ENCODE peak calls at places on chromosomes 4 and X, in seven cellular contexts. L, G, I, U, R, M and O are unnamed samples. For H3K36me3, the result is how much of the 10 kb centered on the place peaks cover.

GRCh38 chr4:94251094-94251493 is 43.4 kb downstream of the SMARCAD1 start:
- DNase-seq in L (no peak), G (no peak), I (no peak), U (no peak), R (no peak), M (no peak), O (no peak)

GRCh38 chr4:31104596-31104995 is 384.4 kb downstream of the PCDH7 start:
- DNase-seq in L (no peak), G (no peak), I (no peak), U (no peak), R (no peak), M (no peak), O (no peak)

GRCh38 chrX:572490-573124 is 58.0 kb upstream of the SHOX start:
- DNase-seq in L (no peak), G (no peak), I (no peak), U (no peak), R (no peak), M (no peak), O (no peak)

GRCh38 chr4:20432098-20432497 is 180.4 kb downstream of the SLIT2 start:
- DNase-seq in L (no peak), G (no peak), I (no peak), U (no peak), R (no peak), M (no peak), O (no peak)

GRCh38 chrX:64850371-64851082 is 125.7 kb downstream of the ZC4H2 start:
- DNase-seq in L (no peak), G (no peak), I (no peak), U (no peak), R (no peak), M (no peak), O (no peak)

GRCh38 chr4:182144621-182145359 is 98.4 kb upstream of the TENM3 start:
- DNase-seq in L (peak), G (no peak), I (no peak), U (no peak), R (no peak), M (no peak), O (peak)

GRCh38 chr4:73193659-73194058 is 64.9 kb downstream of the ANKRD17 start:
- DNase-seq in L (no peak), G (no peak), I (no peak), U (no peak), R (no peak), M (no peak), O (no peak)

GRCh38 chrX:700936-701335 is 70.3 kb downstream of the SHOX start:
- DNase-seq in L (no peak), G (no peak), I (no peak), U (no peak), R (no peak), M (no peak), O (no peak)

GRCh38 chr4:151287409-151287808 is 10.4 kb downstream of the PRSS48 start:
- DNase-seq in L (no peak), G (no peak), I (peak), U (no peak), R (no peak), M (no peak), O (no peak)

GRCh38 chrX:43956034-43956433 is 17.2 kb downstream of the NDP start:
- DNase-seq in L (no peak), G (no peak), I (peak), U (no peak), R (no peak), M (no peak), O (no peak)

GRCh38 chrX:107673933-107674479 is 45.7 kb downstream of the PRPS1 start:
- DNase-seq in L (peak), G (no peak), I (no peak), U (peak), R (peak), M (peak), O (peak)

GRCh38 chrX:103614999-103615398 is 7.2 kb downstream of the TCEAL3 start:
- DNase-seq in L (peak), G (no peak), I (peak), U (no peak), R (no peak), M (no peak), O (no peak)

GRCh38 chr4:89482248-89482647 is 174.6 kb upstream of the GPRIN3 start:
- DNase-seq in L (peak), G (peak), I (peak), U (no peak), R (no peak), M (no peak), O (peak)

GRCh38 chr4:110087116-110087708 is 111.2 kb downstream of the ELOVL6 start:
- DNase-seq in L (peak), G (peak), I (peak), U (no peak), R (no peak), M (no peak), O (no peak)

GRCh38 chr4:184328022-184328736 is 110.5 kb upstream of the ENPP6 start:
- DNase-seq in L (peak), G (no peak), I (no peak), U (no peak), R (no peak), M (no peak), O (peak)

GRCh38 chr4:139645458-139645857 is 20.2 kb upstream of the MGST2 start:
- DNase-seq in L (peak), G (no peak), I (peak), U (no peak), R (no peak), M (no peak), O (no peak)

GRCh38 chrX:57528670-57529255 is 63.0 kb upstream of the ZXDB start:
- DNase-seq in L (peak), G (no peak), I (peak), U (no peak), R (no peak), M (no peak), O (peak)

GRCh38 chr4:137471461-137471860 is 60.8 kb downstream of the PCDH18 start:
- DNase-seq in L (no peak), G (no peak), I (peak), U (no peak), R (no peak), M (no peak), O (no peak)

DNA sequence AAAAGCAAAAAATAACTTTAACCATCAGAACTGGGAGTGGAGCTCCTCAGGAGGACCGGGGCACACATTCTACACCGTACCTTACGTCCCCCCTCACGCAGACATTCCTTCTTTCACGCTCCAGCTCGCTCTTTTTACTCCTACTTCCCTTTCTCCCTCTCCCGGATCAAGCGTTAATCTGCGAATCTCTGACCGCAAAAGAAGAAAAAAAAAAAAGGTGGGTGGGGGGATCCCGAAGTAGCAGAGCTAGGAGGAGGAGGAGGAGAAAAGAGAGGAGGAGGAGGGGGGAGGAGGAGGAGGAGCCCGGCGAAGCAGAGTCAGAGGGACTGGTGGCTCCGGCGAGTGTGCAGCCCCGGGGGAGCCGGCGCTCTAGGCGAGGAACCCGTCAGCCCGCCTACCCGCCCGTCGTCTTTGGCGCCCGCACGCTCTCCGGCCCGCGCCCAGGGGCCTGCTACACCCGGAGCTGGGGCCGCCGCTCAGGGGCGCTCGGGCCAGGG is at the start of gene NHSL2:
- DNase-seq in L (no peak), G (no peak), I (no peak), U (peak), R (no peak), M (peak), O (peak)
- H3K4me3 ChIP-seq in L (peak), G (no peak), I (no peak), U (peak), R (peak), M (peak), O (peak)

GRCh38 chr4:75004755-75005668 is 72.1 kb downstream of the PARM1 start:
- DNase-seq in L (peak), G (no peak), I (peak), U (peak), R (no peak), M (no peak), O (no peak)
- H3K36me3 ChIP-seq in L (under half), G (under half), I (under half), U (under half), R (under half), M (under half), O (under half)

GRCh38 chrX:97968376-97969104 is 1084.8 kb downstream of the RPA4 start:
- DNase-seq in L (no peak), G (no peak), I (no peak), U (no peak), R (no peak), M (no peak), O (peak)
- H3K4me3 ChIP-seq in L (no peak), G (no peak), I (no peak), U (no peak), R (no peak), M (no peak), O (no peak)

GRCh38 chr4:5783486-5783885 is 72.5 kb downstream of the EVC start:
- DNase-seq in L (no peak), G (no peak), I (no peak), U (no peak), R (peak), M (no peak), O (no peak)
- H3K36me3 ChIP-seq in L (under half), G (under half), I (under half), U (under half), R (under half), M (under half), O (under half)

DNA sequence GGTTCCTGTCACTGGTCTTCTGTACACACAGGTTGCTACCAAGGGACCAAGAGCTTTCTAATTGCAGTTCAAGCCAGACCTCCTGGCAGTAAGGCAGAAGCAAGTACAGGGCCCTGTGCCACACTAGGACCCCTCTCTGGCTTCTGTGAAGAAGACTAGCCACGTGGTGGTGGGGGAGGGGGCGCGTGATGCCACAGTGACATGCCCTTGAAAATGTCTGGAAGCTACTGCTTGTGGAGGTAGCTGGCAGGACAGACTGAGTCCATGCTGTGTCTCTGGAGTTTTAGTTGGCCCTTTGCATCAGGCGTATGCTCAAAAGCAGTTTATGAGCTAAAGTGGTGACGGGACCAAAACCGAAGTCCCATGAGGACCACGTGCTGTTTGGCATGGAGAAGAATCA is 50.9 kb downstream of the RTL5 start:
- DNase-seq in L (no peak), G (no peak), I (no peak), U (no peak), R (no peak), M (no peak), O (no peak)
- H3K4me3 ChIP-seq in L (no peak), G (no peak), I (no peak), U (peak), R (peak), M (no peak), O (no peak)

GRCh38 chr4:770022-770421 is 55.9 kb downstream of the CPLX1 start:
- DNase-seq in L (no peak), G (no peak), I (no peak), U (no peak), R (no peak), M (no peak), O (peak)

GRCh38 chr4:772776-773175 is 53.2 kb downstream of the CPLX1 start:
- DNase-seq in L (no peak), G (no peak), I (no peak), U (no peak), R (no peak), M (no peak), O (peak)

GRCh38 chr4:771464-771863 is 54.5 kb downstream of the CPLX1 start:
- DNase-seq in L (no peak), G (no peak), I (no peak), U (no peak), R (no peak), M (no peak), O (peak)

GRCh38 chr4:772118-772517 is 53.8 kb downstream of the CPLX1 start:
- DNase-seq in L (no peak), G (no peak), I (no peak), U (no peak), R (no peak), M (no peak), O (peak)

GRCh38 chr4:773214-773613 is 52.7 kb downstream of the CPLX1 start:
- DNase-seq in L (no peak), G (no peak), I (no peak), U (no peak), R (no peak), M (no peak), O (no peak)
- H3K36me3 ChIP-seq in L (under half), G (under half), I (under half), U (under half), R (half or more), M (under half), O (under half)